ENCODE peak calls at places on chromosomes 13 and 19, in eight cellular contexts. P is cardiac muscle cell, N is lower leg skin, D is epithelial cell of proximal tubule, S is bronchial epithelial cell, X is GM10248, R is sigmoid colon, U is foreskin fibroblast. F is an unnamed sample.

GRCh38 chr19:49792829-49793560 is 20.1 kb downstream of the FUZ start:
- DNase-seq in P (no peak), N (no peak), D (no peak), S (no peak), X (no peak), R (no peak), U (no peak), F (no peak)

GRCh38 chr13:46355906-46356305 is 31.1 kb downstream of the RUBCNL start:
- DNase-seq in P (no peak), N (no peak), D (no peak), S (no peak), X (no peak), R (no peak), U (no peak), F (no peak)

GRCh38 chr19:14954071-14954655 is 12.9 kb downstream of the OR7C2 start:
- DNase-seq in P (no peak), N (no peak), D (no peak), S (no peak), X (no peak), R (no peak), U (no peak), F (no peak)

GRCh38 chr13:72983085-72983768 is 75.6 kb upstream of the KLF5 start:
- DNase-seq in P (no peak), N (no peak), D (peak), S (peak), X (no peak), R (no peak), U (peak), F (no peak)

GRCh38 chr13:112066624-112067004 is 335 bp upstream of the SOX1 start:
- DNase-seq in P (peak), N (peak), D (no peak), S (no peak), X (no peak), R (no peak), U (peak), F (no peak)

GRCh38 chr19:39398297-39398864 is 7.2 kb downstream of the MED29 start:
- DNase-seq in P (no peak), N (peak), D (no peak), S (peak), X (no peak), R (peak), U (peak), F (peak)

GRCh38 chr19:3632739-3633558 is 6.4 kb upstream of the CACTIN start:
- DNase-seq in P (no peak), N (no peak), D (no peak), S (no peak), X (no peak), R (no peak), U (no peak), F (no peak)

GRCh38 chr13:22926176-22927007 is 254.4 kb upstream of the SGCG start:
- DNase-seq in P (peak), N (peak), D (no peak), S (peak), X (peak), R (peak), U (no peak), F (no peak)

GRCh38 chr19:14450168-14450874 is 17.2 kb downstream of the PKN1 start:
- DNase-seq in P (no peak), N (no peak), D (no peak), S (no peak), X (peak), R (no peak), U (no peak), F (no peak)

GRCh38 chr19:53823380-53824120 is 564 bp downstream of the NLRP12 start:
- DNase-seq in P (no peak), N (no peak), D (no peak), S (no peak), X (no peak), R (no peak), U (no peak), F (no peak)

GRCh38 chr13:72643339-72643989 is 84.0 kb downstream of the MZT1 start:
- DNase-seq in P (peak), N (no peak), D (no peak), S (peak), X (peak), R (no peak), U (no peak), F (no peak)

GRCh38 chr13:35549481-35549880 is 73.0 kb upstream of the MAB21L1 start:
- DNase-seq in P (no peak), N (no peak), D (peak), S (peak), X (peak), R (no peak), U (peak), F (no peak)

GRCh38 chr19:737591-738093 is 13.3 kb upstream of the MISP start:
- DNase-seq in P (peak), N (no peak), D (no peak), S (no peak), X (peak), R (peak), U (no peak), F (peak)

GRCh38 chr13:28637714-28638355 is 21.1 kb upstream of the POMP start:
- DNase-seq in P (no peak), N (no peak), D (no peak), S (no peak), X (no peak), R (no peak), U (no peak), F (no peak)

GRCh38 chr19:32687681-32688080 is 3.9 kb upstream of the NUDT19 start:
- DNase-seq in P (no peak), N (no peak), D (no peak), S (no peak), X (no peak), R (no peak), U (no peak), F (no peak)

GRCh38 chr19:29378543-29379105 is 147.2 kb upstream of the VSTM2B start:
- DNase-seq in P (no peak), N (peak), D (no peak), S (no peak), X (no peak), R (no peak), U (no peak), F (no peak)

GRCh38 chr13:41562083-41562482 is 104.7 kb downstream of the RGCC start:
- DNase-seq in P (no peak), N (peak), D (no peak), S (peak), X (no peak), R (peak), U (peak), F (no peak)

GRCh38 chr13:43304945-43305344 is 281.6 kb downstream of the DNAJC15 start:
- DNase-seq in P (no peak), N (no peak), D (no peak), S (no peak), X (no peak), R (no peak), U (no peak), F (no peak)

GRCh38 chr19:29395712-29396414 is 129.9 kb upstream of the VSTM2B start:
- DNase-seq in P (no peak), N (no peak), D (no peak), S (no peak), X (no peak), R (no peak), U (no peak), F (no peak)

GRCh38 chr19:12838893-12839656 is 760 bp downstream of the MAST1 start:
- DNase-seq in P (no peak), N (no peak), D (no peak), S (no peak), X (no peak), R (no peak), U (no peak), F (no peak)

GRCh38 chr19:13689050-13689449 is 75.3 kb upstream of the MRI1 start:
- DNase-seq in P (peak), N (no peak), D (no peak), S (no peak), X (no peak), R (no peak), U (peak), F (no peak)

GRCh38 chr19:5480427-5480836 is 25.2 kb downstream of the ZNRF4 start:
- DNase-seq in P (peak), N (no peak), D (no peak), S (peak), X (peak), R (no peak), U (no peak), F (no peak)

GRCh38 chr13:112741835-112742570 is 52.2 kb downstream of the ATP11A start:
- DNase-seq in P (no peak), N (no peak), D (no peak), S (no peak), X (no peak), R (no peak), U (no peak), F (no peak)

GRCh38 chr19:54178581-54179261 is 5.8 kb upstream of the TMC4 start:
- DNase-seq in P (peak), N (no peak), D (no peak), S (no peak), X (no peak), R (no peak), U (no peak), F (no peak)

GRCh38 chr13:90443268-90443667 is 904.2 kb upstream of the MIR17HG start:
- DNase-seq in P (no peak), N (no peak), D (peak), S (peak), X (no peak), R (no peak), U (no peak), F (no peak)

GRCh38 chr19:343941-344624 is 513 bp downstream of the MIER2 start:
- DNase-seq in P (peak), N (no peak), D (no peak), S (no peak), X (peak), R (peak), U (no peak), F (no peak)

GRCh38 chr19:18995804-18996241 is 37.5 kb downstream of the SUGP2 start:
- DNase-seq in P (peak), N (no peak), D (peak), S (peak), X (peak), R (peak), U (peak), F (no peak)

GRCh38 chr19:39645800-39646411 is 9.8 kb upstream of the LGALS16 start:
- DNase-seq in P (peak), N (no peak), D (no peak), S (peak), X (no peak), R (no peak), U (peak), F (no peak)

GRCh38 chr19:36837902-36838783 is at the start of gene ZNF790:
- DNase-seq in P (peak), N (peak), D (peak), S (peak), X (peak), R (peak), U (peak), F (peak)

GRCh38 chr19:11164879-11165406 is 9.4 kb upstream of the SPC24 start:
- DNase-seq in P (no peak), N (peak), D (no peak), S (no peak), X (no peak), R (peak), U (peak), F (no peak)

GRCh38 chr19:30227661-30228112 is 144.5 kb upstream of the ZNF536 start:
- DNase-seq in P (peak), N (peak), D (no peak), S (no peak), X (peak), R (peak), U (peak), F (peak)

GRCh38 chr13:80118507-80118906 is 222.4 kb downstream of the SPRY2 start:
- DNase-seq in P (no peak), N (no peak), D (no peak), S (no peak), X (no peak), R (no peak), U (no peak), F (no peak)

GRCh38 chr19:4697304-4697703 is 26.3 kb downstream of the DPP9 start:
- DNase-seq in P (no peak), N (no peak), D (no peak), S (no peak), X (no peak), R (no peak), U (no peak), F (no peak)

GRCh38 chr19:5632657-5633056 is 9.8 kb downstream of the SAFB start:
- DNase-seq in P (no peak), N (peak), D (no peak), S (no peak), X (no peak), R (no peak), U (no peak), F (no peak)

GRCh38 chr19:29129148-29129547 is 83.8 kb downstream of the UQCRFS1 start:
- DNase-seq in P (no peak), N (peak), D (no peak), S (no peak), X (no peak), R (no peak), U (no peak), F (no peak)

DNA sequence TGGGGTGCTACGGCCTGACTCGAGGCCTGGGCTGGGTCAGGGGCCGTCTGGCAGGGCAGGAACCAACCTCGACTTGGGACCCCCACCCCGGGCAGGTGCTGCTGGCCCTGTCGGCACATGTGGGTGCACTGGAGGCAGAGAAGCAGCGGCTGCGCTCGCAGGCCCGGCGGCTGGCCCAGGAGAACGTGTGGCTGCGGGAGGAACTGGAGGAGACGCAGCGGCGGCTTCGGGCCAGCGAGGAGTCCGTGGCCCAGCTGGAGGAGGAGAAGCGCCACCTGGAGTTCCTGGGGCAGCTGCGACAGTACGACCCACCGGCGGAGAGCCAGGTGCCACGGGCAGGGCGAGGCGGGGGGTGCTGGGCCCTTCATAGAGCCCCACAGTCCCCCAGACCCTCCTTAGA is 5.9 kb downstream of the KLC3 start:
- DNase-seq in P (no peak), N (no peak), D (no peak), S (no peak), X (no peak), R (no peak), U (no peak), F (no peak)
- TF ChIP-seq CTCF in P (no peak), N (no peak), D (no peak), S (no peak), X (no peak), R (no peak), U (no peak), F (no peak)

GRCh38 chr13:44470623-44471562 is 97.3 kb downstream of the SERP2 start:
- DNase-seq in P (peak), N (no peak), D (peak), S (peak), X (no peak), R (no peak), U (no peak), F (no peak)
- TF ChIP-seq CTCF in P (peak), N (no peak), D (peak), S (peak), X (peak), R (peak), U (no peak), F (peak)

GRCh38 chr19:23802290-23802689 is 43.6 kb upstream of the ZNF681 start:
- DNase-seq in P (no peak), N (no peak), D (no peak), S (no peak), X (no peak), R (no peak), U (no peak), F (no peak)
- TF ChIP-seq CTCF in P (no peak), N (no peak), D (no peak), S (no peak), X (no peak), R (no peak), U (no peak), F (no peak)

DNA sequence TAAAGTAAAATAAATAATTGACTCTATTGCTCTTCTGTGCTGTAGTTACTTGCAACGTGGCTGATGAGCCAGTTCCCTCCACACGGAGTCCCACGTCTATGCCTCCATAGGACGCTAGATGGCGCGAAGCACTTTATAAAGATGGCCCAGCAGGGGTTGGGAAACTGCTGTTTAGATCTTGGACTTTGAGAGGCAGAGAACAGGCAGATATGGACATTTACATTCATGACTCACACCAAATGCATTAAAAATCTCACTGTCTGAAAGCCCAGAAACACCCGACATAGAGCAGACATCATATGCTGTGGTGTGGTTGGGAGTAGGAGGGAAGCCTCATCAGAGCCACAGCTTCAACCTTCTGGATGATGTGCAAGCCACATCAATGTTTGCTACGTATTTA is 643.1 kb upstream of the ARGLU1 start:
- DNase-seq in P (peak), N (peak), D (peak), S (peak), X (peak), R (peak), U (peak), F (no peak)
- TF ChIP-seq CTCF in P (peak), N (no peak), D (peak), S (peak), X (peak), R (peak), U (peak), F (no peak)

GRCh38 chr13:77338329-77338728 is 11.4 kb upstream of the MYCBP2 start:
- DNase-seq in P (no peak), N (no peak), D (no peak), S (no peak), X (no peak), R (no peak), U (no peak), F (no peak)

GRCh38 chr13:77339408-77339807 is 12.5 kb upstream of the MYCBP2 start:
- DNase-seq in P (no peak), N (no peak), D (no peak), S (no peak), X (peak), R (no peak), U (no peak), F (no peak)

GRCh38 chr13:77333521-77334083 is 6.7 kb upstream of the MYCBP2 start:
- DNase-seq in P (no peak), N (no peak), D (no peak), S (no peak), X (no peak), R (no peak), U (no peak), F (no peak)

GRCh38 chr13:77338961-77339401 is 12.1 kb upstream of the MYCBP2 start:
- DNase-seq in P (no peak), N (no peak), D (no peak), S (peak), X (no peak), R (no peak), U (no peak), F (peak)

DNA sequence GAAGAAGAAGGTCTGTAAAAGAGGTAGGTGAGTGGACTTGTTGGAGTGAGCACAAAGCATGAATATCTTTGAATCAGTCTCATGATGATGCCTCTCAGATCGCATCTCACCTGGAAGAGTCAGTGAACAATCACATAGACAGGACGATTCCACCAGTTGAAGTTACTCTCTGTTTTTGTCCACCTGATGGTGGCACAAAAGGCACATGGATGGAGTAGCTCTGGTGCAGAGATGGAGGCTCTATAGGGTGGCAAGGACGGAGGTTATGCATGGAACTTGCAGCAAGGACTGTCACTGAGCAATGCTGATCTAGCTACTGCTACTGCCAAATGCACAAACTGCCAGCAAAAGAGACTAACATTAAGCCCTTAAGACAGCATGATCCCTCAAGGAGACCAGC is 10.3 kb upstream of the MYCBP2 start:
- DNase-seq in P (no peak), N (no peak), D (no peak), S (no peak), X (no peak), R (no peak), U (no peak), F (no peak)
- TF ChIP-seq CTCF in P (no peak), N (no peak), D (peak), S (no peak), X (peak), R (no peak), U (no peak), F (no peak)

DNA sequence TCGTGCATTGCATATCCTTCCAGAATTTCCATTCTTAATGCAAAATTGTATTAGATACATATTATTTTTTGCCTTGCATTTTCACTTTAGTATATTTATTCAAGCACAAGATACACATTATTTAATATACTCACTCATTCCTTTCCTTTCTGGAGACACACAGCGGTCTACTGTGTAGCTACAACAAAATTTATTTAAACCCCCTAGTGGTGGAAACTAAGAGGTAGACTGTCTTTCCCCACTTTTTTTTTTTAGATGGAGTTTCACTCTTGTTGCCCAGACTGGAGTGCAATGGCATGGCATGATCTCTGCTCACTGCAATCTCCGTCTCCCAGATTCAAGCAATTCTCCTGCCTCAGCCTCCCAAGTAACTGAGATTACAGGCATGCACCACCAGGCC is 2040.3 kb upstream of the PCDH20 start:
- DNase-seq in P (no peak), N (no peak), D (no peak), S (no peak), X (no peak), R (no peak), U (no peak), F (no peak)
- TF ChIP-seq CTCF in P (no peak), N (no peak), D (peak), S (no peak), X (no peak), R (no peak), U (peak), F (no peak)

DNA sequence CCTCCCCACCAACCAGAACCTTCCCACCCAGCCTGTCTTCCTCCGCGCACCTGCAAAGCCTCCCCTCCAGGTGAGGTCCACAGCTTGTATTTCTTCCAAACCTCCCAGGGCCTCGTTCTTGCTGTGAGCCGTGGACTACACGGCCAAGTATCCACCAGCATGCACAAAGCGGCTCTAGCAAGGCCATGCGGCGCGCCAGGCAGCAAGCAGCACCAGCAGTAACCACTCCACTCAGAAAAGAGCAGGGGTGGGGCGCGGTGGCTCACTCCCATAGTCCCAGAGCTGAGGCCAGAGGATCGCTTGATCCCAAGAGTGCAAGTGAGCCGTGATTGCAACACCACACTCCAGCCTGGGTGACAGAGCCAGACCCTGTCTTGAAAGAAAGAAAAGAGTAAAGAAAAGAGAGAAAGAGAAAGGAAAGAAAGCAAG is 4.7 kb downstream of the CCDC8 start:
- DNase-seq in P (peak), N (no peak), D (no peak), S (no peak), X (no peak), R (peak), U (peak), F (no peak)
- TF ChIP-seq CTCF in P (no peak), N (no peak), D (no peak), S (no peak), X (no peak), R (no peak), U (no peak), F (no peak)

DNA sequence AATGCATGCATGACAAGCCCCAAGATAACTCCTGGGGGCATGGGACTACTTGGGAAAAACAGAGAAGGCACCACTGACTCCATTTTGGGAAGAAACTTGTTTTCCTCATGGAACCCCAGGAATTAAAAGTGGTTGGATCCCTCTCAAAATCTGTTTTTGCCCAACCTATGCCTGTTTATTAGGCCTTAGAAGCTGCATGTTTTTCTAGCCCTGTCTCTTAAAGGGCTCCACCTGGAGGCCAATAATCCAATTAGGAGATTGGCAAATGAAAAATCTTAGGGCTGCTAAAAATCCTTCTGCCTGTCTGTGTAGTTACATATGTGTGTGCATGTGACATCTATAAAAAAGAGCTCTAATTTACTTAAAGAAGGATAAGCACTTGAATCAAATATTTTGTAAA is 26.9 kb downstream of the MED4 start:
- DNase-seq in P (no peak), N (no peak), D (no peak), S (no peak), X (no peak), R (no peak), U (no peak), F (no peak)
- TF ChIP-seq CTCF in P (no peak), N (no peak), D (no peak), S (no peak), X (no peak), R (no peak), U (no peak), F (no peak)